ENCODE peak calls at places on chromosomes 13 and 19, in nine cellular contexts. U is H54; T is stimulated activated CD4-positive, alpha-beta T cell treated with anti-CD3 and anti-CD28 coated beads, Interleukin-15, amount 100 ng/mL, for 1 hour; I is iPS-NIHi11; B is natural killer cell treated with Interleukin-12 subunit alpha and Interleukin-12 subunit beta and Interleukin-15 and Interleukin-18, amount 100 ng/mL, for 72 hours; Z is upper lobe of right lung; S is epithelial cell of esophagus; O is sciatic nerve; G is activated naive CD4-positive, alpha-beta T cell. A is an unnamed sample.

GRCh38 chr13:32443111-32443510 is 15.2 kb upstream of the N4BP2L1 start:
- DNase-seq in U (no peak), T (no peak), I (no peak), B (no peak), Z (no peak), S (peak; percentile 28), O (no peak), G (no peak), A (no peak)

GRCh38 chr19:5718579-5719273 is 1.2 kb downstream of the LONP1 start:
- DNase-seq in U (no peak), T (no peak), I (no peak), B (no peak), Z (no peak), S (peak; percentile 85), O (no peak), G (no peak), A (no peak)

GRCh38 chr19:34365463-34366401 is 736 bp downstream of the GPI start:
- DNase-seq in U (peak; percentile 75), T (no peak), I (peak; percentile 41), B (no peak), Z (peak; percentile 78), S (peak; percentile 35), O (peak; percentile 72), G (no peak), A (no peak)

GRCh38 chr19:33245948-33246728 is 20.5 kb upstream of the SLC7A10 start:
- DNase-seq in U (no peak), T (no peak), I (no peak), B (peak; percentile 38), Z (no peak), S (no peak), O (no peak), G (no peak), A (no peak)

GRCh38 chr13:110089815-110090214 is 217.1 kb downstream of the COL4A1 start:
- DNase-seq in U (no peak), T (no peak), I (no peak), B (no peak), Z (no peak), S (no peak), O (no peak), G (no peak), A (no peak)

GRCh38 chr13:41457589-41458186 is 338 bp downstream of the RGCC start:
- DNase-seq in U (no peak), T (peak; percentile 29), I (peak; percentile 31), B (peak; percentile 68), Z (peak; percentile 73), S (no peak), O (no peak), G (no peak), A (no peak)

GRCh38 chr19:6820237-6820636 is 47.7 kb downstream of the VAV1 start:
- DNase-seq in U (no peak), T (no peak), I (no peak), B (no peak), Z (no peak), S (no peak), O (no peak), G (no peak), A (no peak)

GRCh38 chr13:20943519-20944012 is 41.0 kb upstream of the XPO4 start:
- DNase-seq in U (peak; percentile 50), T (peak; percentile 48), I (peak; percentile 79), B (peak; percentile 78), Z (peak; percentile 92), S (peak; percentile 89), O (peak; percentile 92), G (peak; percentile 33), A (peak; percentile 75)

GRCh38 chr19:6737873-6738725 is 719 bp upstream of the GPR108 start:
- DNase-seq in U (peak; percentile 77), T (peak; percentile 63), I (no peak), B (peak; percentile 85), Z (peak; percentile 95), S (peak; percentile 90), O (peak; percentile 97), G (peak; percentile 51), A (no peak)

GRCh38 chr19:14072535-14073231 is at the start of gene MISP3:
- DNase-seq in U (no peak), T (no peak), I (peak; percentile 54), B (no peak), Z (peak; percentile 91), S (no peak), O (no peak), G (no peak), A (no peak)

GRCh38 chr13:114124921-114125320 is 7.5 kb downstream of the RASA3 start:
- DNase-seq in U (peak; percentile 80), T (no peak), I (no peak), B (peak; percentile 80), Z (no peak), S (peak; percentile 75), O (no peak), G (peak; percentile 34), A (no peak)

GRCh38 chr13:37716395-37716794 is 117.8 kb upstream of the POSTN start:
- DNase-seq in U (no peak), T (no peak), I (no peak), B (no peak), Z (no peak), S (no peak), O (no peak), G (no peak), A (no peak)

GRCh38 chr19:13240312-13241022 is 90.3 kb downstream of the IER2 start:
- DNase-seq in U (no peak), T (no peak), I (no peak), B (no peak), Z (no peak), S (no peak), O (no peak), G (no peak), A (no peak)

GRCh38 chr19:34985249-34986022 is 14.7 kb upstream of the GRAMD1A start:
- DNase-seq in U (no peak), T (no peak), I (peak; percentile 65), B (peak; percentile 71), Z (no peak), S (peak; percentile 23), O (no peak), G (peak; percentile 24), A (no peak)

GRCh38 chr13:30307194-30307965 is at the start of gene KATNAL1:
- DNase-seq in U (peak; percentile 39), T (peak; percentile 51), I (peak; percentile 82), B (peak; percentile 79), Z (peak; percentile 88), S (peak; percentile 45), O (peak; percentile 85), G (peak; percentile 18), A (no peak)

GRCh38 chr19:56595548-56595899 is 422 bp downstream of the ZNF71 start:
- DNase-seq in U (no peak), T (no peak), I (no peak), B (no peak), Z (no peak), S (no peak), O (no peak), G (no peak), A (no peak)

GRCh38 chr19:49534632-49535385 is 7.0 kb downstream of the RCN3 start:
- DNase-seq in U (no peak), T (no peak), I (no peak), B (no peak), Z (no peak), S (no peak), O (no peak), G (no peak), A (no peak)

GRCh38 chr13:104297075-104297474 is 1230.9 kb upstream of the SLC10A2 start:
- DNase-seq in U (no peak), T (no peak), I (no peak), B (no peak), Z (no peak), S (peak; percentile 16), O (no peak), G (no peak), A (no peak)

GRCh38 chr13:114004416-114005205 is 30.7 kb upstream of the C13orf46 start:
- DNase-seq in U (no peak), T (no peak), I (no peak), B (peak; percentile 37), Z (no peak), S (no peak), O (no peak), G (no peak), A (no peak)

GRCh38 chr19:54415901-54416621 is 797 bp downstream of the TTYH1 start:
- DNase-seq in U (no peak), T (no peak), I (peak; percentile 23), B (no peak), Z (no peak), S (no peak), O (no peak), G (no peak), A (no peak)